ENCODE peak calls at places on chromosomes 4 and X, in eight cellular contexts. U, B, L, I, M, J, S and G are unnamed samples.

GRCh38 chrX:79366888-79367749 is at the start of gene ITM2A:
- DNase-seq in I (peak), S (no peak), U (no peak), B (no peak), M (peak), J (no peak), L (peak), G (peak)

GRCh38 chr4:104967034-104967401 is 179.7 kb upstream of the TET2 start:
- DNase-seq in L (no peak), B (no peak), S (no peak), U (no peak), M (no peak), J (no peak), I (no peak), G (no peak)

GRCh38 chrX:16882188-16882587 is 12.0 kb upstream of the RBBP7 start:
- DNase-seq in U (peak), M (peak), S (no peak), I (no peak), J (no peak), B (no peak), L (no peak), G (peak)

GRCh38 chr4:174358823-174359222 is 75.1 kb downstream of the CEP44 start:
- DNase-seq in L (no peak), J (no peak), I (no peak), B (peak), U (peak), S (peak), M (no peak), G (no peak)

GRCh38 chrX:15751160-15751819 is 13.2 kb downstream of the CA5B start:
- DNase-seq in B (no peak), I (no peak), S (peak), J (no peak), M (no peak), L (no peak), U (peak), G (no peak)

GRCh38 chrX:16687514-16687913 is 25.0 kb downstream of the CTPS2 start:
- DNase-seq in M (no peak), L (no peak), S (no peak), U (no peak), I (no peak), B (no peak), J (no peak), G (no peak)

GRCh38 chr4:4268753-4269152 is 20.7 kb upstream of the TMEM128 start:
- DNase-seq in U (no peak), I (no peak), J (no peak), B (no peak), M (no peak), S (no peak), L (no peak), G (no peak)

GRCh38 chr4:166675411-166675810 is 558.9 kb downstream of the SPOCK3 start:
- DNase-seq in B (peak), U (peak), L (no peak), M (peak), J (no peak), I (no peak), S (no peak), G (no peak)

GRCh38 chr4:101599620-101600019 is 190.9 kb upstream of the BANK1 start:
- DNase-seq in I (no peak), B (peak), S (no peak), L (no peak), J (no peak), M (no peak), U (peak), G (no peak)

GRCh38 chrX:136055651-136056221 is 70.5 kb downstream of the SLC9A6 start:
- DNase-seq in J (no peak), M (peak), B (no peak), S (no peak), U (peak), I (no peak), L (no peak), G (no peak)

GRCh38 chrX:113390531-113390930 is 549.9 kb upstream of the AMOT start:
- DNase-seq in S (no peak), B (no peak), J (no peak), L (no peak), M (no peak), U (no peak), I (no peak), G (no peak)

GRCh38 chr4:123462007-123462406 is 65.4 kb downstream of the SPRY1 start:
- DNase-seq in M (no peak), J (no peak), L (no peak), S (no peak), U (peak), I (no peak), B (no peak), G (no peak)

GRCh38 chr4:109026588-109026987 is 263.7 kb upstream of the ETNPPL start:
- DNase-seq in M (no peak), B (peak), L (no peak), I (no peak), U (peak), S (no peak), J (no peak), G (no peak)

GRCh38 chrX:71533514-71533849 is 578 bp downstream of the OGT start:
- DNase-seq in L (no peak), I (no peak), J (no peak), U (peak), M (no peak), S (no peak), B (no peak), G (no peak)